ENCODE peak calls at places on chromosome 12, in five cellular contexts. Z is kidney, V is Peyer's patch, D is pancreas, J is transverse colon. N is an unnamed sample.
A peak's percentile ranks its signal among the peaks of the same experiment; 100 is the strongest.

GRCh38 chr12:45122776-45123380 is 72.0 kb upstream of the DBX2 start:
- DNase-seq in Z (no peak), D (no peak), J (no peak), V (no peak), N (no peak)

GRCh38 chr12:9673404-9674225 is 4.1 kb downstream of the CLEC2D start:
- DNase-seq in D (no peak), J (peak; percentile 42), Z (peak; percentile 74), V (peak; percentile 59), N (peak; percentile 94)

GRCh38 chr12:101165319-101165718 is 44.7 kb downstream of the SLC5A8 start:
- DNase-seq in J (no peak), D (no peak), V (no peak), Z (no peak), N (no peak)

GRCh38 chr12:113727651-113728061 is 238.5 kb downstream of the RBM19 start:
- DNase-seq in J (no peak), D (no peak), V (no peak), Z (no peak), N (peak; percentile 53)

GRCh38 chr12:131311764-131312163 is 358.1 kb downstream of the ADGRD1 start:
- DNase-seq in D (no peak), V (no peak), J (no peak), Z (no peak), N (no peak)

GRCh38 chr12:42129595-42130204 is 15.0 kb downstream of the GXYLT1 start:
- DNase-seq in V (no peak), J (peak; percentile 13), D (no peak), Z (no peak), N (peak; percentile 73)

GRCh38 chr12:121992059-121992879 is 29.4 kb upstream of the BCL7A start:
- DNase-seq in D (no peak), Z (no peak), V (peak; percentile 50), J (no peak), N (peak; percentile 95)

GRCh38 chr12:106673151-106673550 is 90.3 kb downstream of the RFX4 start:
- DNase-seq in J (no peak), Z (no peak), V (no peak), D (no peak), N (no peak)

GRCh38 chr12:95205685-95206084 is 11.6 kb downstream of the FGD6 start:
- DNase-seq in J (no peak), V (no peak), Z (no peak), D (no peak), N (peak; percentile 77)

GRCh38 chr12:12870454-12870853 is 20.9 kb upstream of the GPRC5A start:
- DNase-seq in J (no peak), Z (no peak), V (no peak), D (no peak), N (peak; percentile 98)

GRCh38 chr12:127271776-127272175 is 995.2 kb upstream of the TMEM132C start:
- DNase-seq in J (no peak), Z (no peak), V (no peak), D (no peak), N (no peak)

GRCh38 chr12:43338848-43339526 is 213.0 kb downstream of the ADAMTS20 start:
- DNase-seq in V (no peak), Z (no peak), D (no peak), J (no peak), N (peak; percentile 62)

GRCh38 chr12:110165540-110166159 is 41.5 kb downstream of the IFT81 start:
- DNase-seq in V (no peak), Z (no peak), J (no peak), D (no peak), N (no peak)

GRCh38 chr12:7834701-7835100 is 38.0 kb downstream of the SLC2A14 start:
- DNase-seq in D (no peak), Z (no peak), J (no peak), V (no peak), N (no peak)

GRCh38 chr12:15152456-15152855 is 68.8 kb downstream of the RERG start:
- DNase-seq in D (no peak), V (no peak), J (no peak), Z (no peak), N (no peak)

GRCh38 chr12:65787056-65787855 is 37.0 kb upstream of the HMGA2 start:
- DNase-seq in Z (no peak), J (no peak), V (no peak), D (no peak), N (no peak)

GRCh38 chr12:75724913-75725312 is 213.5 kb upstream of the KRR1 start:
- DNase-seq in D (no peak), V (no peak), J (no peak), Z (no peak), N (peak; percentile 83)

GRCh38 chr12:92551210-92551609 is 151.6 kb upstream of the PLEKHG7 start:
- DNase-seq in D (no peak), Z (no peak), J (no peak), V (no peak), N (no peak)

GRCh38 chr12:132143328-132144071 is 619 bp downstream of the DDX51 start:
- DNase-seq in Z (no peak), J (no peak), V (no peak), D (peak; percentile 72), N (no peak)

GRCh38 chr12:94571556-94571955 is 78.8 kb downstream of the TMCC3 start:
- DNase-seq in Z (peak; percentile 82), J (peak; percentile 81), D (no peak), V (no peak), N (peak; percentile 77)

GRCh38 chr12:40054554-40055226 is 51.2 kb downstream of the SLC2A13 start:
- DNase-seq in J (peak; percentile 13), D (no peak), Z (no peak), V (no peak), N (peak; percentile 90)

GRCh38 chr12:121970901-121971300 is 50.8 kb upstream of the BCL7A start:
- DNase-seq in J (no peak), V (no peak), Z (no peak), D (no peak), N (no peak)

GRCh38 chr12:11695321-11695720 is 45.8 kb downstream of the ETV6 start:
- DNase-seq in D (no peak), V (no peak), Z (no peak), J (no peak), N (no peak)

GRCh38 chr12:106774808-106775524 is 484 bp downstream of the RIC8B start:
- DNase-seq in J (no peak), Z (no peak), D (peak; percentile 62), V (peak; percentile 23), N (no peak)

GRCh38 chr12:47271800-47272230 is 192.1 kb upstream of the AMIGO2 start:
- DNase-seq in Z (no peak), D (no peak), J (no peak), V (no peak), N (no peak)

GRCh38 chr12:100795193-100796179 is 910 bp downstream of the ANO4 start:
- DNase-seq in Z (no peak), V (no peak), D (no peak), J (no peak), N (no peak)

GRCh38 chr12:63056649-63057048 is 94.4 kb downstream of the AVPR1A start:
- DNase-seq in D (no peak), V (no peak), J (no peak), Z (no peak), N (no peak)

GRCh38 chr12:120115692-120116442 is 686 bp downstream of the RAB35 start:
- DNase-seq in Z (no peak), J (peak; percentile 53), V (no peak), D (no peak), N (no peak)

GRCh38 chr12:96211989-96212388 is 17.8 kb downstream of the ELK3 start:
- DNase-seq in Z (no peak), D (no peak), V (no peak), J (no peak), N (no peak)

GRCh38 chr12:80445083-80445482 is 1.0 kb downstream of the PTPRQ start:
- DNase-seq in J (no peak), V (no peak), D (no peak), Z (no peak), N (no peak)

GRCh38 chr12:110074089-110074488 is 25.8 kb upstream of the C12orf76 start:
- DNase-seq in V (no peak), J (no peak), D (no peak), Z (no peak), N (no peak)

GRCh38 chr12:16168078-16168477 is 109.4 kb downstream of the SLC15A5 start:
- DNase-seq in J (no peak), D (no peak), V (no peak), Z (no peak), N (no peak)

GRCh38 chr12:112111931-112112330 is 3.3 kb upstream of the NAA25 start:
- DNase-seq in J (no peak), D (no peak), Z (no peak), V (no peak), N (no peak)
- TF ChIP-seq CTCF in J (no peak), D (no peak), Z (no peak), V (no peak), N (no peak)

GRCh38 chr12:108935165-108935564 is 55.3 kb downstream of the DAO start:
- DNase-seq in V (no peak), Z (no peak), D (no peak), J (no peak), N (no peak)

GRCh38 chr12:108930155-108930554 is 50.3 kb downstream of the DAO start:
- DNase-seq in V (no peak), J (no peak), D (no peak), Z (no peak), N (no peak)

GRCh38 chr12:108930756-108931155 is 50.9 kb downstream of the DAO start:
- DNase-seq in D (no peak), V (no peak), J (no peak), Z (no peak), N (no peak)

GRCh38 chr12:108938247-108938924 is 58.5 kb downstream of the DAO start:
- DNase-seq in J (no peak), V (no peak), Z (no peak), D (no peak), N (no peak)

DNA sequence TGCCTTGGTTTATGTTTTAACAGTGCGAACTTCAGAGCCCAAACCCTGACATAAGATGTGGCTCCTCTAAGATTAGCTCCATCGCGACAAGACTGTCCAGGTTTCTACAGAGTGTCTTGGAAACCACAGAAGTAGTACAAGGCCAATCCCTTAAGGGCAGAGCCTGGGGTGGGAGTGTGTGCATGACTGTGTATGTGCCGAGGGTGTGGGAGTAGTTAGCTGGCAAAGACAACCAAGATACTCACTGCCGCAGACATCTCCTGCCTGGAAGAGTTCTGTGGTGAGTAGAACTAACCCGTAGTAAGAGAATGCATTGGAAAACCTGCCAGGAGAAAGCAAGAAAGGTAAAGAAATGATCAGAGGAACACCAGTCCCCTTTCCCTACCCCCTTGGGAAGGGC is 54.1 kb downstream of the DAO start:
- DNase-seq in D (no peak), V (no peak), Z (no peak), J (no peak), N (no peak)
- H3K36me3 ChIP-seq in D (no peaks in the 10 kb centered on the region), V (no peaks in the 10 kb centered on the region), Z (no peaks in the 10 kb centered on the region), J (no peaks in the 10 kb centered on the region), N (no peaks in the 10 kb centered on the region)

DNA sequence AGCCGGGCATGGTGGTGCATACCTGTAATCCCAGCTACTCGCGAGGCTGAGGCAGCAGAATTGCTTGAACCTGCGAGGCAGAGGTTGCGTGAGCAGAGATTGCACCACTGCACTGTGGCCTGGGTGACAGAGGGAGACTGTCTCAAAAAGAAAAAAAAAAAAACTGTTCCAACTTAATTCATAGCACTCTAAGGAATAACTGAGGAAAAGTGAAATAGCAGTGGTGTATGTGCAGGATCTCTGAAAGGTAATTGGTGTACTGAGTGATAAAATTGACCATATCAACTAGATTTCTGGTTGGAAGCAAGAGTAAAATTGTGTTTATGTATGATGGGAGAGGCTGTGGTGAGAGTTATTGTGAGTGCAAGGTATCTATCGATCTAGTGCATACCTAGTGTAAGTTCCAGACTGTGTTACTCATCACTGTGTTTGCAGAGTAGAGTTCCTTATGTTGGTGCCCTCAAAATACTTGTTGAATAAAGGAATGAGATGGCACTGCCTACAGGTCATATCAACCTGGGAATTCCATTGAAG is 6.3 kb downstream of the CAND1 start:
- DNase-seq in D (no peak), Z (no peak), J (no peak), V (no peak), N (no peak)
- H3K4me3 ChIP-seq in D (no peak overlapping the region), Z (no peak overlapping the region), J (no peak overlapping the region), V (no peak overlapping the region), N (no peak overlapping the region)

GRCh38 chr12:108526482-108527234 is 11.6 kb downstream of the FICD start:
- DNase-seq in D (no peak), J (no peak), Z (no peak), V (no peak), N (no peak)
- TF ChIP-seq CTCF in D (no peak), J (no peak), Z (no peak), V (no peak), N (peak; percentile 57)